ENCODE peak calls at places on chromosomes 3 and 15, in four cellular contexts. S, U, W and V are unnamed samples. For H3K36me3 and H3K27me3, the result is how much of the 10 kb centered on the place peaks cover.

GRCh38 chr3:31247850-31248618 is 284.7 kb upstream of the STT3B start:
- DNase-seq in S (no peak), U (no peak), W (no peak), V (no peak)

GRCh38 chr3:159711560-159712333 is 276.9 kb upstream of the IL12A start:
- DNase-seq in S (peak), U (no peak), W (peak), V (no peak)

GRCh38 chr15:33226559-33227181 is 32.2 kb upstream of the FMN1 start:
- DNase-seq in S (peak), U (no peak), W (peak), V (peak)

GRCh38 chr15:25905140-25905539 is 42.0 kb upstream of the ATP10A start:
- DNase-seq in S (no peak), U (peak), W (peak), V (no peak)

GRCh38 chr3:148146947-148147346 is 550.8 kb upstream of the AGTR1 start:
- DNase-seq in S (no peak), U (no peak), W (no peak), V (no peak)

GRCh38 chr3:175456496-175456895 is 597.4 kb downstream of the NAALADL2 start:
- DNase-seq in S (no peak), U (no peak), W (no peak), V (no peak)

GRCh38 chr3:18246336-18247060 is 178.6 kb downstream of the SATB1 start:
- DNase-seq in S (no peak), U (no peak), W (no peak), V (no peak)

GRCh38 chr3:40920041-40920440 is 279.3 kb upstream of the CTNNB1 start:
- DNase-seq in S (no peak), U (no peak), W (no peak), V (peak)

GRCh38 chr15:80090879-80091503 is 31.5 kb downstream of the ZFAND6 start:
- DNase-seq in S (no peak), U (no peak), W (no peak), V (peak)

GRCh38 chr3:53498993-53499641 is 4.7 kb downstream of the CACNA1D start:
- DNase-seq in S (no peak), U (no peak), W (no peak), V (peak)

GRCh38 chr15:88646951-88647350 is 8.1 kb downstream of the ISG20 start:
- DNase-seq in S (no peak), U (no peak), W (no peak), V (no peak)

GRCh38 chr3:133295199-133295901 is 104.5 kb upstream of the BFSP2 start:
- DNase-seq in S (no peak), U (no peak), W (no peak), V (no peak)

GRCh38 chr3:120168611-120169010 is 74.4 kb upstream of the GSK3B start:
- DNase-seq in S (no peak), U (no peak), W (no peak), V (no peak)

GRCh38 chr3:42101048-42101447 is 9.9 kb downstream of the TRAK1 start:
- DNase-seq in S (no peak), U (no peak), W (peak), V (no peak)

GRCh38 chr15:59594493-59594942 is 17.1 kb upstream of the GCNT3 start:
- DNase-seq in S (no peak), U (no peak), W (no peak), V (no peak)

GRCh38 chr15:52783191-52783829 is 6.8 kb downstream of the ONECUT1 start:
- DNase-seq in S (no peak), U (peak), W (peak), V (peak)

GRCh38 chr3:73868688-73869315 is 244.1 kb upstream of the PDZRN3 start:
- DNase-seq in S (peak), U (no peak), W (no peak), V (peak)

GRCh38 chr3:129749692-129750091 is 143.2 kb upstream of the PLXND1 start:
- DNase-seq in S (no peak), U (no peak), W (no peak), V (no peak)

GRCh38 chr15:90598053-90598577 is 68.4 kb downstream of the CRTC3 start:
- DNase-seq in S (no peak), U (peak), W (no peak), V (peak)

GRCh38 chr15:46312133-46312740 is 677.4 kb downstream of the SQOR start:
- DNase-seq in S (peak), U (peak), W (peak), V (peak)

GRCh38 chr15:88981244-88982215 is 68.4 kb upstream of the MFGE8 start:
- DNase-seq in S (no peak), U (no peak), W (no peak), V (no peak)

GRCh38 chr3:159971311-159971710 is 17.3 kb upstream of the IL12A start:
- DNase-seq in S (no peak), U (no peak), W (no peak), V (no peak)

GRCh38 chr3:69740103-69741021 is 1.1 kb downstream of the MITF start:
- DNase-seq in S (no peak), U (peak), W (no peak), V (peak)

GRCh38 chr3:69738859-69739203 is 433 bp upstream of the MITF start:
- DNase-seq in S (no peak), U (no peak), W (peak), V (peak)

GRCh38 chr3:69739204-69740102 is at the start of gene MITF:
- DNase-seq in S (peak), U (peak), W (peak), V (peak)

GRCh38 chr3:69737396-69737795 is 1.9 kb upstream of the MITF start:
- DNase-seq in S (no peak), U (no peak), W (no peak), V (no peak)

GRCh38 chr3:69738291-69738690 is 973 bp upstream of the MITF start:
- DNase-seq in S (no peak), U (no peak), W (no peak), V (peak)
- H3K4me3 ChIP-seq in S (peak), U (peak), W (peak), V (peak)

GRCh38 chr3:38255627-38256026 is 10.0 kb upstream of the SLC22A13 start:
- DNase-seq in S (no peak), U (no peak), W (no peak), V (no peak)
- H3K36me3 ChIP-seq in S (half or more), U (under half), W (under half), V (under half)

DNA sequence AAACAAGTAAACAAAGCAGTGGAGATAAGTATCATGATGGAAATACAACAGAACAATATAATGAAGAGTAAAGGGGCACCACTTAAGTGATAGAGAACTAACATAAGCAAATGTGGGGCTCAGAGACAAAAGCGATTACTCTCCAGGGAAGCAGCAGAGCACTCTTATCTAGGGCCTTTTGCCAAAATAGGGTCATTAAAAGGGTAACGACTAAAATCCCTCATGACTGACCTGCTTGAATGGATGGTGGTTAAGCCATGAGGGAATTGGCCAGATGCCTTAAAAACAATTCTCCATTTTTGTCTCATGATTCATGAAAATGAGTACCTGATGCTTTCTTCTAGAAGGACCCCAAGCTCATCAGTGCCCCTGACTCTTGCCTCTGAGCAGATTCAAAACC is 3.2 kb upstream of the SLC7A14 start:
- DNase-seq in S (no peak), U (no peak), W (no peak), V (no peak)
- H3K27me3 ChIP-seq in S (under half), U (under half), W (under half), V (under half)

GRCh38 chr3:9414822-9415221 is 17.4 kb downstream of the SETD5 start:
- DNase-seq in S (no peak), U (no peak), W (no peak), V (no peak)

GRCh38 chr3:9416139-9416780 is 18.8 kb downstream of the SETD5 start:
- DNase-seq in S (no peak), U (no peak), W (no peak), V (no peak)

GRCh38 chr3:9411302-9411701 is 13.9 kb downstream of the SETD5 start:
- DNase-seq in S (no peak), U (no peak), W (no peak), V (no peak)

GRCh38 chr3:9412293-9412692 is 14.9 kb downstream of the SETD5 start:
- DNase-seq in S (no peak), U (no peak), W (no peak), V (no peak)

GRCh38 chr3:9415485-9416138 is 18.2 kb downstream of the SETD5 start:
- DNase-seq in S (no peak), U (no peak), W (no peak), V (no peak)
- H3K4me3 ChIP-seq in S (no peak), U (no peak), W (no peak), V (no peak)

GRCh38 chr15:101058735-101059134 is 139.6 kb downstream of the LRRK1 start:
- DNase-seq in S (no peak), U (no peak), W (no peak), V (peak)

GRCh38 chr15:101054991-101055390 is 135.8 kb downstream of the LRRK1 start:
- DNase-seq in S (peak), U (no peak), W (no peak), V (peak)

GRCh38 chr15:101057841-101058407 is 138.8 kb downstream of the LRRK1 start:
- DNase-seq in S (peak), U (no peak), W (peak), V (peak)

GRCh38 chr15:101055411-101055810 is 136.3 kb downstream of the LRRK1 start:
- DNase-seq in S (peak), U (no peak), W (no peak), V (peak)

GRCh38 chr15:101056366-101057334 is 137.5 kb downstream of the LRRK1 start:
- DNase-seq in S (peak), U (peak), W (no peak), V (peak)
- H3K36me3 ChIP-seq in S (under half), U (half or more), W (under half), V (under half)

GRCh38 chr15:62999923-63000484 is 42.5 kb upstream of the TPM1 start:
- DNase-seq in S (peak), U (no peak), W (no peak), V (no peak)

GRCh38 chr15:62999178-62999577 is 43.4 kb upstream of the TPM1 start:
- DNase-seq in S (no peak), U (no peak), W (no peak), V (no peak)

GRCh38 chr15:62998262-62998909 is 44.2 kb upstream of the TPM1 start:
- DNase-seq in S (no peak), U (no peak), W (no peak), V (no peak)

GRCh38 chr15:62997441-62997840 is 45.1 kb upstream of the TPM1 start:
- DNase-seq in S (no peak), U (no peak), W (no peak), V (no peak)

GRCh38 chr15:63000706-63001105 is 41.8 kb upstream of the TPM1 start:
- DNase-seq in S (peak), U (no peak), W (no peak), V (no peak)
- H3K27me3 ChIP-seq in S (under half), U (under half), W (under half), V (under half)

DNA sequence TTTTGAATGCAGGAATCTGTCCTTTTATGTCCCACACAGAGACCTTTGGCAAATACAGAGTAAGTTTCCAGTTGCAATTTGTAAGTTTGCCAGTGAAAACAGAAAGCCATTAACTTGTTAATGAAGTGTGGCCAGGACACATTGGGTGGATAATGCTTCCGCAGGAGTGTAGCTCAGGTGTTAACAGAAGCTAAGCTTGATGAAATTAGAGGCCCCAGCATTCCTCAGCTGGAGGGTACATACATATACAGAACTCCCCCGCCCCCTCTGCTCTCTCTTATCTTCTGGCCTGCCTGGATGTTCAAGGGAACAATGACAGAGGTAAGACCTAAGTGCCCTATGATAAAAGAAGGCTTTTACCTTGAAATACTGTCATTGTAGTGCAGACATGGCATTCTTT is 8.2 kb upstream of the LRRC2 start:
- DNase-seq in S (no peak), U (no peak), W (no peak), V (peak)
- H3K4me3 ChIP-seq in S (no peak), U (no peak), W (no peak), V (no peak)

GRCh38 chr3:8945890-8946590 is 17.2 kb downstream of the RAD18 start:
- DNase-seq in S (no peak), U (no peak), W (no peak), V (no peak)
- H3K36me3 ChIP-seq in S (under half), U (under half), W (under half), V (under half)

DNA sequence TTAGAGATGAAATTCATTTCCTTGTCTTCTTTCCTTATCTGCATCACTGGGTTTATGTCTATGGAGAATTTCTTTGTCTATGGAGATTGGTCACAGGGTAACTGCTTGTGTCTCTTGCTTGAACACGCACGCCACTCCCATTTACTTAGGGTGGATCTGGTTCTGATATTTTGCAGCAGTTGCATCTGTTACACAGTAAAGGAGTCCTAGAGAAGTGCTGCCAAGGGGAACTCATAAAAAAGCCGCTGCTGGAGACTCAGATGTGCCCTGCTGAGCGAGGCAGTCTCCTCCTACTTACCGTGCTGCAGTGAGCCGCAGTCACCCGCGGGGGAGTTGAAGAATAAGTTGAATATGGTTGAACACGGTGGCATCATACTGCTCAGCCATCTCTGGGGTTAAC is 105.2 kb upstream of the KLHL25 start:
- DNase-seq in S (no peak), U (no peak), W (no peak), V (peak)
- H3K27me3 ChIP-seq in S (under half), U (under half), W (under half), V (under half)